ENCODE peak calls at places on chromosomes 12 and 14, in five cellular contexts. U is A549, V is ELR, B is T-helper 9 cell, I is heart right ventricle. J is an unnamed sample.

GRCh38 chr12:124565071-124565491 is 2.3 kb downstream of the NCOR2 start:
- DNase-seq in U (no peak), V (peak; percentile 19), B (no peak), I (no peak), J (no peak)

GRCh38 chr12:12714276-12715001 is 2.7 kb upstream of the CDKN1B start:
- DNase-seq in U (no peak), V (peak; percentile 38), B (no peak), I (peak; percentile 34), J (no peak)

GRCh38 chr12:123033392-123034021 is 53.0 kb downstream of the ARL6IP4 start:
- DNase-seq in U (no peak), V (no peak), B (no peak), I (no peak), J (no peak)

GRCh38 chr12:82993610-82994009 is 306.9 kb downstream of the TMTC2 start:
- DNase-seq in U (no peak), V (no peak), B (no peak), I (no peak), J (no peak)

GRCh38 chr14:32620724-32621123 is 291.6 kb downstream of the AKAP6 start:
- DNase-seq in U (no peak), V (peak; percentile 57), B (no peak), I (no peak), J (no peak)

GRCh38 chr12:1836854-1837411 is 16.6 kb downstream of the LRTM2 start:
- DNase-seq in U (no peak), V (no peak), B (no peak), I (no peak), J (no peak)

GRCh38 chr12:54373619-54374554 is 9.6 kb upstream of the GPR84 start:
- DNase-seq in U (no peak), V (peak; percentile 43), B (no peak), I (no peak), J (no peak)

GRCh38 chr14:89093083-89093482 is 268.6 kb downstream of the TTC8 start:
- DNase-seq in U (no peak), V (no peak), B (no peak), I (no peak), J (no peak)

GRCh38 chr14:24224618-24225071 is 7.5 kb downstream of the NEDD8 start:
- DNase-seq in U (no peak), V (peak; percentile 91), B (no peak), I (no peak), J (no peak)

GRCh38 chr12:113222730-113223531 is 1.7 kb downstream of the TPCN1 start:
- DNase-seq in U (peak; percentile 74), V (peak; percentile 87), B (no peak), I (peak; percentile 82), J (peak; percentile 91)

GRCh38 chr12:112116232-112117060 is 7.9 kb upstream of the NAA25 start:
- DNase-seq in U (peak; percentile 28), V (peak; percentile 62), B (no peak), I (peak; percentile 82), J (no peak)

GRCh38 chr14:69532561-69533335 is 41.9 kb downstream of the CCDC177 start:
- DNase-seq in U (no peak), V (peak; percentile 42), B (no peak), I (no peak), J (no peak)

GRCh38 chr12:76980196-76980595 is 85.2 kb downstream of the E2F7 start:
- DNase-seq in U (no peak), V (no peak), B (no peak), I (no peak), J (no peak)

GRCh38 chr14:59356783-59357182 is 108.4 kb downstream of the GPR135 start:
- DNase-seq in U (no peak), V (no peak), B (no peak), I (no peak), J (no peak)

GRCh38 chr14:74658535-74659130 is 46.6 kb upstream of the LTBP2 start:
- DNase-seq in U (no peak), V (peak; percentile 81), B (no peak), I (no peak), J (no peak)

GRCh38 chr12:45235087-45236025 is 19.5 kb downstream of the ANO6 start:
- DNase-seq in U (peak; percentile 45), V (peak; percentile 64), B (no peak), I (no peak), J (no peak)

GRCh38 chr12:57765698-57766463 is 997 bp downstream of the CYP27B1 start:
- DNase-seq in U (no peak), V (peak; percentile 54), B (no peak), I (no peak), J (no peak)